ENCODE peak calls at places on chromosome 3, in six cellular contexts. O, E, K, F, Q and W are unnamed samples.
A peak's percentile ranks its signal among the peaks of the same experiment; 100 is the strongest.

GRCh38 chr3:40317061-40317676 is 7.7 kb downstream of the EIF1B start:
- DNase-seq in F (peak; percentile 65), K (peak; percentile 63), E (no peak), Q (no peak), O (peak; percentile 64), W (peak; percentile 58)

GRCh38 chr3:20141841-20142240 is 44.2 kb downstream of the SGO1 start:
- DNase-seq in E (peak; percentile 89), F (peak; percentile 17), K (peak; percentile 60), Q (peak; percentile 70), O (no peak), W (no peak)

GRCh38 chr3:115148142-115148790 is 1.2 kb upstream of the ZBTB20 start:
- DNase-seq in K (no peak), Q (no peak), F (no peak), E (no peak), O (no peak), W (no peak)

GRCh38 chr3:112111785-112112402 is 21.2 kb downstream of the GCSAM start:
- DNase-seq in Q (no peak), E (no peak), F (peak; percentile 65), O (peak; percentile 59), K (peak; percentile 83), W (peak; percentile 74)

GRCh38 chr3:175312766-175313165 is 453.6 kb downstream of the NAALADL2 start:
- DNase-seq in F (no peak), O (no peak), E (no peak), Q (no peak), K (no peak), W (no peak)

GRCh38 chr3:133742351-133743091 is 3.7 kb upstream of the TF start:
- DNase-seq in K (no peak), E (no peak), Q (no peak), O (no peak), F (peak; percentile 18), W (no peak)

GRCh38 chr3:141646760-141647561 is 91.1 kb upstream of the RNF7 start:
- DNase-seq in O (peak; percentile 58), E (no peak), Q (no peak), F (peak; percentile 41), K (peak; percentile 79), W (peak; percentile 83)

GRCh38 chr3:33187368-33187634 is 31.3 kb downstream of the SUSD5 start:
- DNase-seq in Q (no peak), F (no peak), E (no peak), O (no peak), K (no peak), W (no peak)

GRCh38 chr3:172709776-172710708 is 825 bp downstream of the NCEH1 start:
- DNase-seq in F (peak; percentile 50), E (peak; percentile 83), K (peak; percentile 79), O (peak; percentile 64), Q (peak; percentile 72), W (peak; percentile 39)

GRCh38 chr3:160398820-160399346 is at the start of gene IFT80:
- DNase-seq in F (peak; percentile 98), E (peak; percentile 98), O (peak; percentile 97), K (peak; percentile 98), Q (peak; percentile 97), W (peak; percentile 96)

GRCh38 chr3:32820971-32821685 is 3.3 kb downstream of the TRIM71 start:
- DNase-seq in E (no peak), Q (no peak), O (no peak), F (no peak), K (peak; percentile 49), W (no peak)

GRCh38 chr3:2741520-2741919 is 368.7 kb downstream of the IL5RA start:
- DNase-seq in O (no peak), Q (no peak), E (no peak), F (no peak), K (no peak), W (no peak)

GRCh38 chr3:108838411-108838810 is 15.8 kb downstream of the TRAT1 start:
- DNase-seq in O (no peak), Q (no peak), E (no peak), K (no peak), F (no peak), W (no peak)

GRCh38 chr3:130841357-130841756 is 52.5 kb upstream of the ATP2C1 start:
- DNase-seq in K (no peak), Q (no peak), O (no peak), F (no peak), E (no peak), W (no peak)

GRCh38 chr3:189267981-189268613 is 96.3 kb downstream of the TPRG1 start:
- DNase-seq in E (no peak), F (no peak), K (peak; percentile 51), Q (no peak), O (no peak), W (no peak)

GRCh38 chr3:24245056-24245455 is 249.6 kb downstream of the THRB start:
- DNase-seq in Q (no peak), K (no peak), F (no peak), E (no peak), O (no peak), W (no peak)

GRCh38 chr3:67017211-67017610 is 19.1 kb downstream of the KBTBD8 start:
- DNase-seq in Q (no peak), E (no peak), F (no peak), O (no peak), K (peak; percentile 55), W (peak; percentile 3)

GRCh38 chr3:41045491-41045890 is 153.8 kb upstream of the CTNNB1 start:
- DNase-seq in Q (no peak), E (no peak), O (no peak), K (peak; percentile 54), F (no peak), W (no peak)

GRCh38 chr3:37221407-37221806 is 47.0 kb upstream of the LRRFIP2 start:
- DNase-seq in Q (no peak), E (no peak), K (peak; percentile 56), O (peak; percentile 32), F (no peak), W (peak; percentile 56)

GRCh38 chr3:127851899-127852298 is 29.6 kb upstream of the MGLL start:
- DNase-seq in F (no peak), E (no peak), Q (no peak), K (peak; percentile 78), O (no peak), W (no peak)

GRCh38 chr3:32606277-32606676 is 35.6 kb upstream of the DYNC1LI1 start:
- DNase-seq in F (no peak), K (no peak), E (no peak), Q (no peak), O (no peak), W (no peak)

GRCh38 chr3:105177558-105177957 is 189.2 kb upstream of the ALCAM start:
- DNase-seq in Q (no peak), F (no peak), K (no peak), O (no peak), E (no peak), W (no peak)

GRCh38 chr3:122679467-122680291 is 960 bp upstream of the PARP14 start:
- DNase-seq in E (peak; percentile 70), O (peak; percentile 50), K (peak; percentile 68), Q (peak; percentile 51), F (peak; percentile 34), W (peak; percentile 63)

GRCh38 chr3:133547432-133548041 is 25.9 kb upstream of the CDV3 start:
- DNase-seq in E (peak; percentile 68), F (peak; percentile 87), K (peak; percentile 57), Q (no peak), O (no peak), W (no peak)

GRCh38 chr3:140752499-140752898 is 74.6 kb downstream of the TRIM42 start:
- DNase-seq in Q (no peak), F (no peak), K (no peak), E (no peak), O (no peak), W (no peak)

GRCh38 chr3:52436500-52437106 is 8.3 kb downstream of the SEMA3G start:
- DNase-seq in O (no peak), Q (peak; percentile 85), E (peak; percentile 45), F (no peak), K (no peak), W (no peak)

GRCh38 chr3:9916346-9916733 is 558 bp upstream of the IL17RC start:
- DNase-seq in E (peak; percentile 74), Q (no peak), K (no peak), O (no peak), F (peak; percentile 16), W (no peak)

GRCh38 chr3:72488736-72489030 is 359.6 kb downstream of the SHQ1 start:
- DNase-seq in O (no peak), Q (no peak), K (no peak), F (no peak), E (no peak), W (no peak)

GRCh38 chr3:193851416-193851815 is 258.4 kb downstream of the OPA1 start:
- DNase-seq in O (peak; percentile 48), Q (no peak), F (no peak), E (no peak), K (no peak), W (no peak)

GRCh38 chr3:135868801-135869200 is 96.7 kb upstream of the PPP2R3A start:
- DNase-seq in F (no peak), O (no peak), Q (no peak), K (no peak), E (no peak), W (no peak)

DNA sequence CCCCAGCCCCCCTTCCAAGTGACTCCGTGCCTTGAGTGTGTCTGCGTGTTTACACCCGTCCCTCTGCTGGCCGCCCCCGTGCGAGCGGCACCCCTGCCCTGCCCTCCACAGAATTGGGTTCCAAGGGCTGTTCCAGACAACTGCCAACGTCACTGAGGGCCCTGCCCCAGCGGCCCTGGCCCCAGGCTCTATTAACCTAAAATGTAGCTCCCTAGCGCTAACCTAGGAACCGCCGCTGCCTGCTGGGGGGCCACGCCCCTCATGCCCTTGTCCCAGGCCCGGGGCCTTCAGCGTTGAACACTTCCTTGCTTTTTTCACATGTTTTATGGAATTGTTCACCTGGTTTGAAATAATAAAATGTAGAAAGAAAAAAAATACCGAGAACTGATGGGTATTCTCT is 10.0 kb upstream of the SEMA3B start:
- DNase-seq in O (no peak), K (no peak), F (no peak), Q (no peak), E (no peak), W (no peak)
- H3K36me3 ChIP-seq in O (peaks cover 37% of the 10 kb centered on the region), K (peaks cover 45% of the 10 kb centered on the region), F (peaks cover 14% of the 10 kb centered on the region), Q (peaks cover 32% of the 10 kb centered on the region), E (peaks cover 20% of the 10 kb centered on the region), W (peaks cover 10% of the 10 kb centered on the region)

GRCh38 chr3:5198986-5199731 is 11.7 kb downstream of the EDEM1 start:
- DNase-seq in F (no peak), K (no peak), Q (no peak), E (no peak), O (no peak), W (no peak)
- H3K36me3 ChIP-seq in F (peaks cover 20% of the 10 kb centered on the region), K (peaks cover 65% of the 10 kb centered on the region), Q (peaks cover 56% of the 10 kb centered on the region), E (peaks cover 26% of the 10 kb centered on the region), O (peaks cover 18% of the 10 kb centered on the region), W (peaks cover 17% of the 10 kb centered on the region)

GRCh38 chr3:99704417-99704816 is 66.0 kb downstream of the COL8A1 start:
- DNase-seq in Q (no peak), E (no peak), O (no peak), K (no peak), F (no peak), W (no peak)
- H3K36me3 ChIP-seq in Q (no peaks in the 10 kb centered on the region), E (no peaks in the 10 kb centered on the region), O (peaks cover 12% of the 10 kb centered on the region), K (no peaks in the 10 kb centered on the region), F (no peaks in the 10 kb centered on the region), W (no peaks in the 10 kb centered on the region)

GRCh38 chr3:179603831-179604230 is 607 bp downstream of the MRPL47 start:
- DNase-seq in O (no peak), E (no peak), Q (no peak), F (no peak), K (no peak), W (peak; percentile 1)

GRCh38 chr3:179604336-179605078 is at the start of the genes MRPL47 and NDUFB5:
- DNase-seq in F (peak; percentile 94), K (peak; percentile 95), E (peak; percentile 97), Q (peak; percentile 96), O (peak; percentile 97), W (peak; percentile 97)

GRCh38 chr3:179599531-179599930 is 4.9 kb downstream of the MRPL47 start:
- DNase-seq in O (no peak), E (no peak), F (no peak), K (no peak), Q (no peak), W (no peak)
- H3K36me3 ChIP-seq in O (peaks cover 5% of the 10 kb centered on the region), E (peaks cover 61% of the 10 kb centered on the region), F (peaks cover 31% of the 10 kb centered on the region), K (peaks cover 70% of the 10 kb centered on the region), Q (peaks cover 76% of the 10 kb centered on the region), W (peaks cover 3% of the 10 kb centered on the region)